ENCODE peak calls at places on chromosomes 1 and 21, in six cellular contexts. R is stimulated activated CD4-positive, alpha-beta T cell treated with anti-CD3 and anti-CD28 coated beads, Interleukin-15, amount 100 ng/mL, for 1 hour; Z is pancreas; L is NCI-H2107; F is ovary; J is HuH-7. Q is an unnamed sample.

GRCh38 chr1:109361649-109362048 is 36.1 kb downstream of the SORT1 start:
- DNase-seq in R (no peak), Z (no peak), L (no peak), J (no peak), F (no peak), Q (no peak)

GRCh38 chr1:75953461-75953860 is 21.3 kb upstream of the ASB17 start:
- DNase-seq in R (no peak), L (no peak), Z (no peak), F (no peak), J (peak; percentile 18), Q (no peak)

GRCh38 chr1:212518188-212518951 is 85.7 kb downstream of the NENF start:
- DNase-seq in R (no peak), Z (peak; percentile 63), L (no peak), F (no peak), J (peak; percentile 92), Q (peak; percentile 96)

GRCh38 chr21:26157842-26158241 is 12.7 kb downstream of the APP start:
- DNase-seq in F (no peak), J (no peak), Z (no peak), L (no peak), R (no peak), Q (no peak)

GRCh38 chr1:197980457-197980856 is 63.3 kb downstream of the LHX9 start:
- DNase-seq in F (no peak), Z (no peak), R (no peak), J (no peak), L (no peak), Q (no peak)

GRCh38 chr1:202276920-202277319 is 64.8 kb downstream of the UBE2T start:
- DNase-seq in Z (no peak), R (no peak), F (no peak), L (no peak), J (no peak), Q (no peak)

GRCh38 chr1:236608930-236609726 is 4.8 kb upstream of the HEATR1 start:
- DNase-seq in L (no peak), R (no peak), F (no peak), J (peak; percentile 45), Z (no peak), Q (peak; percentile 52)

GRCh38 chr1:61426884-61427283 is 298.1 kb downstream of the TM2D1 start:
- DNase-seq in J (no peak), Z (no peak), L (no peak), F (no peak), R (no peak), Q (no peak)

GRCh38 chr1:67482733-67483482 is 52.7 kb upstream of the SERBP1 start:
- DNase-seq in J (no peak), L (no peak), Z (no peak), F (no peak), R (no peak), Q (no peak)

GRCh38 chr1:20166047-20166446 is 19.8 kb upstream of the UBXN10 start:
- DNase-seq in Z (no peak), L (no peak), R (no peak), F (peak; percentile 29), J (no peak), Q (no peak)

GRCh38 chr21:29302340-29302991 is 3.7 kb downstream of the BACH1 start:
- DNase-seq in J (no peak), Z (no peak), R (no peak), F (no peak), L (no peak), Q (no peak)

GRCh38 chr1:110787328-110788071 is 85.4 kb upstream of the CD53 start:
- DNase-seq in Z (no peak), R (no peak), L (peak; percentile 10), J (no peak), F (no peak), Q (no peak)

GRCh38 chr1:39047374-39048229 is 21.5 kb downstream of the NDUFS5 start:
- DNase-seq in F (peak; percentile 24), L (no peak), R (no peak), Z (no peak), J (no peak), Q (no peak)

GRCh38 chr1:209755926-209756607 is at the start of gene TRAF3IP3:
- DNase-seq in Z (no peak), J (no peak), L (no peak), F (no peak), R (peak; percentile 46), Q (no peak)

GRCh38 chr1:236168716-236169429 is 26.5 kb downstream of the GPR137B start:
- DNase-seq in R (no peak), F (peak; percentile 21), J (no peak), Z (no peak), L (no peak), Q (peak; percentile 53)

GRCh38 chr1:169105434-169106094 is 926 bp upstream of the ATP1B1 start:
- DNase-seq in L (peak; percentile 90), Z (peak; percentile 95), J (peak; percentile 82), R (no peak), F (peak; percentile 80), Q (peak; percentile 96)

GRCh38 chr21:19547951-19548635 is 1144.5 kb upstream of the TMPRSS15 start:
- DNase-seq in Z (no peak), R (no peak), F (no peak), J (no peak), L (no peak), Q (no peak)

GRCh38 chr21:43827015-43827611 is 37.7 kb downstream of the RRP1 start:
- DNase-seq in F (no peak), Z (peak; percentile 38), L (peak; percentile 29), R (no peak), J (no peak), Q (no peak)

GRCh38 chr1:244603498-244603897 is 49.4 kb upstream of the DESI2 start:
- DNase-seq in Z (no peak), J (no peak), L (peak; percentile 42), R (no peak), F (no peak), Q (no peak)

GRCh38 chr1:35505911-35506798 is 51.0 kb downstream of the KIAA0319L start:
- DNase-seq in L (no peak), Z (no peak), J (no peak), R (peak; percentile 4), F (no peak), Q (no peak)

GRCh38 chr1:12666141-12666735 is 22.4 kb downstream of the AADACL4 start:
- DNase-seq in J (no peak), F (no peak), R (no peak), L (no peak), Z (no peak), Q (no peak)

GRCh38 chr1:52518962-52519361 is 33.9 kb downstream of the TUT4 start:
- DNase-seq in L (no peak), Z (no peak), J (no peak), F (no peak), R (no peak), Q (no peak)

GRCh38 chr1:98331718-98332311 is 329.7 kb upstream of the SNX7 start:
- DNase-seq in F (no peak), J (no peak), R (no peak), Z (no peak), L (no peak), Q (no peak)

GRCh38 chr1:240732390-240732789 is 120.4 kb upstream of the GREM2 start:
- DNase-seq in F (no peak), J (peak; percentile 73), R (no peak), L (peak; percentile 31), Z (no peak), Q (no peak)

GRCh38 chr1:53663525-53664300 is 75.3 kb downstream of the GLIS1 start:
- DNase-seq in R (no peak), F (peak; percentile 75), J (no peak), L (no peak), Z (no peak), Q (no peak)

GRCh38 chr1:45456531-45456930 is 34.4 kb downstream of the TESK2 start:
- DNase-seq in R (no peak), F (no peak), J (no peak), Z (no peak), L (no peak), Q (no peak)

GRCh38 chr1:7422561-7422960 is 348.5 kb upstream of the VAMP3 start:
- DNase-seq in L (no peak), R (no peak), J (no peak), F (no peak), Z (no peak), Q (peak; percentile 19)

GRCh38 chr1:60173006-60173405 is 99.4 kb upstream of the C1orf87 start:
- DNase-seq in L (no peak), J (no peak), Z (no peak), R (no peak), F (no peak), Q (no peak)